ENCODE peak calls at places on chromosome 10, in six cellular contexts. V, E, K, C, P and L are unnamed samples.
A peak's percentile ranks its signal among the peaks of the same experiment; 100 is the strongest.

GRCh38 chr10:43691503-43691902 is 42.8 kb upstream of the ZNF32 start:
- DNase-seq in V (no peak), K (no peak), C (no peak), E (no peak), P (no peak), L (no peak)

GRCh38 chr10:98446656-98447221 is at the start of gene HPS1:
- DNase-seq in E (no peak), P (peak; percentile 57), C (peak; percentile 90), K (peak; percentile 42), V (peak; percentile 73), L (peak; percentile 91)

GRCh38 chr10:94108200-94108599 is 114.5 kb downstream of the PLCE1 start:
- DNase-seq in P (no peak), E (no peak), K (no peak), V (no peak), C (no peak), L (no peak)

GRCh38 chr10:110044681-110045080 is 36.9 kb downstream of the ADD3 start:
- DNase-seq in K (no peak), V (no peak), P (no peak), E (no peak), C (no peak), L (no peak)

GRCh38 chr10:62788861-62789467 is 15.6 kb upstream of the ADO start:
- DNase-seq in C (no peak), P (no peak), K (no peak), V (no peak), E (no peak), L (no peak)

GRCh38 chr10:61376908-61377368 is 76.2 kb downstream of the TMEM26 start:
- DNase-seq in P (no peak), E (no peak), K (no peak), C (no peak), V (no peak), L (no peak)

GRCh38 chr10:104324931-104325330 is 13.3 kb downstream of the ITPRIP start:
- DNase-seq in V (no peak), C (peak; percentile 48), P (no peak), E (no peak), K (no peak), L (no peak)

GRCh38 chr10:107340345-107340744 is 175.8 kb upstream of the SORCS1 start:
- DNase-seq in P (no peak), K (no peak), E (no peak), V (no peak), C (no peak), L (no peak)

GRCh38 chr10:83164134-83164533 is 975.2 kb upstream of the GHITM start:
- DNase-seq in K (no peak), V (no peak), C (no peak), P (no peak), E (no peak), L (no peak)

GRCh38 chr10:118395919-118396318 is 53.8 kb upstream of the FAM204A start:
- DNase-seq in P (no peak), E (no peak), V (no peak), C (no peak), K (no peak), L (no peak)

GRCh38 chr10:79022565-79023488 is 45.9 kb upstream of the ZMIZ1 start:
- DNase-seq in V (peak; percentile 82), E (no peak), C (peak; percentile 78), P (peak; percentile 63), K (peak; percentile 12), L (no peak)

GRCh38 chr10:71274901-71275796 is 43.9 kb upstream of the SLC29A3 start:
- DNase-seq in P (no peak), C (no peak), K (no peak), V (peak; percentile 42), E (no peak), L (no peak)

GRCh38 chr10:44058259-44058658 is 326.6 kb downstream of the CXCL12 start:
- DNase-seq in E (no peak), C (no peak), K (no peak), P (no peak), V (no peak), L (no peak)

GRCh38 chr10:66827353-66827752 is 98.5 kb upstream of the LRRTM3 start:
- DNase-seq in K (no peak), C (no peak), E (no peak), V (no peak), P (no peak), L (no peak)

GRCh38 chr10:85612378-85612775 is 754.2 kb downstream of the GRID1 start:
- DNase-seq in E (no peak), K (peak; percentile 21), V (no peak), C (no peak), P (no peak), L (peak; percentile 26)

GRCh38 chr10:127492607-127493250 is 56.4 kb upstream of the NPS start:
- DNase-seq in V (peak; percentile 57), C (no peak), K (no peak), E (no peak), P (no peak), L (no peak)

GRCh38 chr10:89206402-89207180 is 526 bp downstream of the CH25H start:
- DNase-seq in E (no peak), P (no peak), C (peak; percentile 74), V (peak; percentile 54), K (no peak), L (no peak)

GRCh38 chr10:114174462-114175190 is 623 bp upstream of the CCDC186 start:
- DNase-seq in V (peak; percentile 45), K (no peak), C (peak; percentile 78), P (no peak), E (no peak), L (no peak)
- TF ChIP-seq POLR2AphosphoS5 in V (no peak), K (no peak), C (peak; percentile 29), P (no peak), E (no peak), L (no peak)

GRCh38 chr10:34078798-34079470 is 736.2 kb downstream of the PARD3 start:
- DNase-seq in E (no peak), C (peak; percentile 83), K (no peak), V (no peak), P (peak; percentile 87), L (no peak)
- TF ChIP-seq POLR2AphosphoS5 in E (no peak), C (peak; percentile 21), K (no peak), V (no peak), P (no peak), L (no peak)

DNA sequence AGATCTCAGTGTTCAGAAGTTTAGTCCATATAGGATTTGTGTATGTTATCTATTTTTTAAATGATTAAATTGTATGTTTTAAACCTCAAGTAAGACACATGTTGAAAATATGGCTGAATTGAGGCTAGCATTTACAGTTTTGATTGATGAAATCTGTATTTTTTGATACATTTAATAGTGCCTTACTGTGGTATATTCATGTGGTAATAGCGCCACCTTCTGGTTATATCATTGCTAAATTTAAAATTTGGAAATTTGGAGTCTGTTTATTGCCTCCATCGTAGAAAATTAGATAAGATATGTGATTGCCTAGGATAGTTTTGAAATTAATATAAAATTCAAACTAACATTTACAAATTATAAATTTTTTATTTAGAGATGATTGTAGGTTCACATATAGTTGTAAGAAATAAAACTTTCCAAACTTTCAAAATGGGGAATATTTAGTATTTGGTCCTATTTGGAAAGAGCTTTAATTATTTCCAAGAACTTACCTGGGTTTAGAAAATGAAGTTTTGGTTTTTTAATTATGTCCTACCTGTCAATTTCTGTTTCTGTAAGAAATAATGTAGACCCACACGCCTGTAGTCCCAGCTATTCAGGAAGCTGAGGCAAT is 19.1 kb upstream of the ARMS2 start:
- DNase-seq in V (peak; percentile 68), P (peak; percentile 64), K (no peak), E (peak; percentile 18), C (no peak), L (no peak)
- TF ChIP-seq POLR2AphosphoS5 in V (no peak), P (no peak), K (no peak), E (no peak), C (no peak), L (no peak)

DNA sequence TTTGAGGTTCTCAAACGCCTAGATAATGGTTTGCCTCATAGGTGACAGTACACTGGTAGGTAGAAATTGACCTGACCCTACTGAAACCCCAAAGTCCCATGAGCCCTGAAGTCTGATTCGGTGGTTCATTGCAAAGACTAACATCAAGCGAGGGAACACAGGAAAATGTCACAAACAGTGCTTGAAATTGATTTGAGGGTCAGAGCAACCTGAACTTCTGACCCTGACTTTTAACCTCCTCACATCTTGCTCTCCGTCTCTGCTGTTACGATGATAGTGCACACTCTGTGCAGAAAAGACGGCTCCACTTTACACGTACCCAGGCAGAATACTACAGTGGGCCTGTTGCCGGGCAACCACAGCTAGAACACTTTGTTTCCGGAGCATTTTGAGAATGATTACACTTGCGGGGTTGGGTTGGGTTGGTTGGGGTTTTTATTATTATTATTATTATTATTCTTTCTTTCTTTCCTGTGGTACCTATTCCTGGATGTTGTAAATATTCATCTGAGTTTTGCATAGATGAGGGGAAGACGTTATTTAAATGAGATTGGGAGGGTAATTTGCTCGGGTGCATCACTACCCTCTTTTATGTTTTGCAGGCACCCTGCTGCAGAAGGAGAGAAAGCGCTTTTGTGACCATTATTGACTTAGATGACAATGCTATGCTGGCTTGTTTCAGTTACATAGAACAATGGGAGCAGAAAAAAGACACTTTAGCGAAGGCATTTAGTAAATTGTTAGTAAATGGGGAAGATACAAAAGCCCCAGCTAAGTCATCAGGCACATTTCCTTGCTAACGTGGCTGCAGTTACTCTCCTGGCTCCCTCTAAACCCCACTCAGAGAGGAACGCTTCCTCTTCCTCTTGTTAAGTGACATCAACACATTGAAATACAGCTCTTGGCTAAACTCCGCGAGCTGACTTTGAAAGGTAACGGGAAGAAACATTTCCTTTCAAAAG is 438.2 kb upstream of the NRP1 start:
- DNase-seq in V (peak; percentile 80), P (peak; percentile 55), C (no peak), K (no peak), E (no peak), L (no peak)
- TF ChIP-seq POLR2AphosphoS5 in V (no peak), P (no peak), C (no peak), K (no peak), E (no peak), L (no peak)

GRCh38 chr10:123156091-123156490 is 1.9 kb downstream of the BUB3 start:
- DNase-seq in E (no peak), P (peak; percentile 54), V (no peak), C (no peak), K (no peak), L (no peak)

GRCh38 chr10:123165445-123166072 is 11.4 kb downstream of the BUB3 start:
- DNase-seq in K (no peak), P (no peak), C (no peak), V (no peak), E (no peak), L (no peak)

GRCh38 chr10:123157210-123157609 is 3.0 kb downstream of the BUB3 start:
- DNase-seq in C (no peak), E (no peak), V (no peak), K (no peak), P (peak; percentile 21), L (no peak)

GRCh38 chr10:123158682-123159081 is 4.5 kb downstream of the BUB3 start:
- DNase-seq in V (no peak), P (no peak), E (no peak), C (no peak), K (no peak), L (no peak)

GRCh38 chr10:123160311-123160980 is 6.2 kb downstream of the BUB3 start:
- DNase-seq in E (no peak), C (no peak), K (no peak), V (no peak), P (no peak), L (no peak)
- TF ChIP-seq POLR2AphosphoS5 in E (no peak), C (no peak), K (no peak), V (no peak), P (no peak), L (no peak)